ENCODE peak calls at places on chromosomes 16 and 17, in eight cellular contexts. X is ascending aorta; Q is CD8-positive, alpha-beta T cell; Z is RWPE2; P is HCT116; N is tibial nerve; M is stomach; S is fibroblast of lung. F is an unnamed sample.

GRCh38 chr16:23060458-23061320 is 88.6 kb downstream of the USP31 start:
- DNase-seq in X (peak; percentile 77), Q (peak; percentile 29), Z (no peak), P (peak; percentile 47), N (peak; percentile 79), M (peak; percentile 79), S (peak; percentile 59), F (peak; percentile 71)

GRCh38 chr17:45814622-45815606 is 29.8 kb upstream of the SPPL2C start:
- DNase-seq in X (no peak), Q (no peak), Z (no peak), P (no peak), N (no peak), M (no peak), S (no peak), F (peak; percentile 32)

GRCh38 chr17:21511368-21512195 is 135.4 kb downstream of the KCNJ12 start:
- DNase-seq in X (peak; percentile 91), Q (peak; percentile 52), Z (peak; percentile 82), P (peak; percentile 61), N (peak; percentile 67), M (peak; percentile 86), S (peak; percentile 77), F (peak; percentile 82)

GRCh38 chr17:34542700-34543336 is 36.6 kb upstream of the TMEM132E start:
- DNase-seq in X (no peak), Q (peak; percentile 47), Z (no peak), P (no peak), N (peak; percentile 66), M (peak; percentile 27), S (peak; percentile 4), F (peak; percentile 26)

GRCh38 chr17:81727324-81728031 is 15.4 kb downstream of the SLC25A10 start:
- DNase-seq in X (no peak), Q (no peak), Z (peak; percentile 59), P (no peak), N (no peak), M (peak; percentile 88), S (no peak), F (no peak)

GRCh38 chr17:20121359-20122235 is 112.4 kb downstream of the SPECC1 start:
- DNase-seq in X (peak; percentile 82), Q (peak; percentile 56), Z (no peak), P (peak; percentile 34), N (peak; percentile 73), M (peak; percentile 73), S (peak; percentile 46), F (peak; percentile 65)

GRCh38 chr16:14427371-14427948 is 202.6 kb downstream of the PARN start:
- DNase-seq in X (no peak), Q (no peak), Z (no peak), P (no peak), N (no peak), M (no peak), S (peak; percentile 81), F (no peak)

GRCh38 chr17:8940866-8941471 is 24.5 kb downstream of the PIK3R5 start:
- DNase-seq in X (no peak), Q (no peak), Z (no peak), P (no peak), N (no peak), M (no peak), S (no peak), F (no peak)

GRCh38 chr17:82858376-82859126 is 18.7 kb upstream of the ZNF750 start:
- DNase-seq in X (no peak), Q (no peak), Z (peak; percentile 58), P (no peak), N (no peak), M (no peak), S (no peak), F (peak; percentile 87)

GRCh38 chr17:17324616-17325015 is 21.4 kb downstream of the NT5M start:
- DNase-seq in X (no peak), Q (no peak), Z (no peak), P (no peak), N (no peak), M (no peak), S (no peak), F (no peak)

GRCh38 chr16:28166394-28167208 is 45.2 kb downstream of the XPO6 start:
- DNase-seq in X (no peak), Q (no peak), Z (no peak), P (peak; percentile 13), N (no peak), M (no peak), S (peak; percentile 68), F (no peak)

GRCh38 chr16:49280022-49280741 is 1.5 kb downstream of the CBLN1 start:
- DNase-seq in X (no peak), Q (no peak), Z (no peak), P (no peak), N (no peak), M (no peak), S (no peak), F (peak; percentile 26)

GRCh38 chr16:84585886-84586285 is 32.0 kb downstream of the COTL1 start:
- DNase-seq in X (no peak), Q (no peak), Z (no peak), P (peak; percentile 27), N (no peak), M (no peak), S (no peak), F (no peak)

GRCh38 chr17:79338142-79338541 is 263.5 kb downstream of the ENGASE start:
- DNase-seq in X (no peak), Q (no peak), Z (no peak), P (no peak), N (no peak), M (no peak), S (no peak), F (no peak)

GRCh38 chr16:48054881-48055601 is 100.8 kb downstream of the ABCC12 start:
- DNase-seq in X (no peak), Q (no peak), Z (no peak), P (peak; percentile 35), N (peak; percentile 50), M (peak; percentile 47), S (peak; percentile 64), F (peak; percentile 65)

GRCh38 chr16:86985656-86986030 is 331.5 kb downstream of the C16orf95 start:
- DNase-seq in X (no peak), Q (no peak), Z (peak; percentile 53), P (no peak), N (no peak), M (no peak), S (no peak), F (no peak)

GRCh38 chr16:84874983-84875382 is 55.2 kb downstream of the CRISPLD2 start:
- DNase-seq in X (no peak), Q (no peak), Z (no peak), P (no peak), N (no peak), M (no peak), S (no peak), F (no peak)

GRCh38 chr16:85563515-85564276 is 49.4 kb upstream of the GSE1 start:
- DNase-seq in X (peak; percentile 86), Q (no peak), Z (no peak), P (no peak), N (peak; percentile 67), M (peak; percentile 85), S (no peak), F (peak; percentile 87)

GRCh38 chr17:2087597-2088211 is 32.8 kb downstream of the HIC1 start:
- DNase-seq in X (peak; percentile 81), Q (no peak), Z (no peak), P (no peak), N (no peak), M (no peak), S (peak; percentile 63), F (no peak)

GRCh38 chr16:69435977-69436729 is 11.7 kb downstream of the CYB5B start:
- DNase-seq in X (no peak), Q (no peak), Z (no peak), P (no peak), N (no peak), M (peak; percentile 43), S (no peak), F (no peak)
- TF ChIP-seq CTCF in X (no peak), Q (no peak), Z (no peak), P (no peak), N (no peak), M (no peak), S (no peak), F (no peak)

DNA sequence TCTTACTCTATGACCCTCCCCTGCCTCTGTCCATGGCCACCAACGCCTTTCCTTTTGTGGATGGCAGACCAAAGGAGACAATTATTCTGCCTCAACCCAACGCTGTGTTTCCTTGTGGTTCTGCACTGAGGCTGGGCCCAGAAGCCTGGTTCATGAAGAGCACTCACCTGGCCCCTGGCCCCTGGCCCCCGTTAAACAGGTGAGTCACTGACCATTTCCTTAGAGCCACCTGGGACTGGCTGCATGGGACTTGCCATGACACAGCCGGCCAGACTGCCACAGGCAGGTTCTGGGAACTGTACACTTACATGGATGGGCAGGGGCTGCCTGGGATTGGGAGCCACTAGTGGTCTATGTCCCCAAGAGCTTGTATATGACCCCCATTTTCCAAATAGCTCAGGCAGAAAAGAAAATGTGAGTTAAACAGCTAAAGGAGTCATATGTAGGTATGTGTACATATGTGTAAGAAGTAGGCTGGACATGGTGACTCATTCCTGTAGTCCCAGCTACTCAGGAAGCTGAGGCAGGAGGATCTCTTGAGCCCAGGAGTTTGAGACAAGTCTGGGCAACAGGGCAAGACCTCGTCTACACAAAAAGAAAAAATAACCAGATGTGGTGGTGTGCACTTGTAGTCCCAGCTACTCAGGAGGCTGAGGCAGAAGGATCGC is 181.9 kb upstream of the CACNG5 start:
- DNase-seq in X (no peak), Q (no peak), Z (no peak), P (no peak), N (no peak), M (no peak), S (peak; percentile 53), F (no peak)
- H3K27ac ChIP-seq in X (no peak overlapping the region), Q (no peak overlapping the region), Z (peak overlapping the region; percentile 40), P (no peak overlapping the region), N (peak overlapping the region; percentile 24), M (no peak overlapping the region), S (no peak overlapping the region), F (no peak overlapping the region)

DNA sequence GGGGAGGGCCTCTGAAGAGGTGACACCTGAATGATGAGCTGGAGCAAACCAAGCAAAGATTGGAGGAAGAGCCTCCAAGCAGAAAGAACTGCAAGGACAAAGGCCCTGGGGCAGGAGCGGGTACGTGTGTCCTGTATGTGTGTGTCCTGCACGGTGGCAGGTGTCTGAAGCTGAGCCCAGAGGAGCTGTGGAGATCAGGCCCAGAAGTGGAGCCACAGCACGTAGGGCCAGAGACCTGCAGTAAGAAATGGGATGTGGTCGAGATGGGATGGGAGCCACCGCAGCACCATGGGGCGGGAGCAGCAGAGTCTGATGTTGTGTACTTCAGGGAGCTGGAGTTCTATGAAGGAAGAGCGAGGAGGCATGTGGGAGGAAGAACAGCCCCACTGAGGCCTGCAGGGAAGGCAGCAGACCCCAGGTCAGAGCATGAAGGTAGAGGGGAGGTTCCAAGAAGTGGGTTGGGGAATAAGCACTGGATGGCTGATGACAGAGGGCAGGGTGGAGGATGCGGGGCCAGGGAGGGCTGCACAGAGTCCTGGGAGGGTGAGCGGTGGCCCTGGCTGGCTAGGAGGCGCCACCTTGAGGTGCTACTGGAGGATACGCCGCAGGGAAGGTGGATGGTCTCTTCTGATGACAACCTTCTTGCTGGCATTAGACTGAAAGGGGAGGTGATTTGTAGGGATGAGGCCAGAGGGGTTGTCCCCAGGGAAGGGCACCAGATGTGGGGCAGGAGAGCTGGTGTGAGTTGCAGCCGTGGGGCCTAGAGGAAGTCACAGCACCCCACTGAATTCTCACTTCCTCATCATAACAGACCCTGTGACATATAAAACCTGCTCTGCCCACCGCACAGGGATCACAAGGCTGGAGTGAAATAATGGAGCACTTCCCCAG is 10.6 kb upstream of the CETP start:
- DNase-seq in X (no peak), Q (peak; percentile 46), Z (no peak), P (no peak), N (peak; percentile 41), M (peak; percentile 70), S (peak; percentile 32), F (peak; percentile 45)
- TF ChIP-seq CTCF in X (peak; percentile 24), Q (peak; percentile 61), Z (peak; percentile 45), P (peak; percentile 81), N (peak; percentile 30), M (peak; percentile 54), S (peak; percentile 77), F (no peak)

GRCh38 chr16:58127634-58128033 is 1.5 kb downstream of the CFAP20 start:
- DNase-seq in X (no peak), Q (no peak), Z (no peak), P (no peak), N (no peak), M (no peak), S (no peak), F (no peak)
- H3K27ac ChIP-seq in X (peak overlapping the region; percentile 47), Q (peak overlapping the region; percentile 91), Z (no peak overlapping the region), P (no peak overlapping the region), N (peak overlapping the region; percentile 98), M (no peak overlapping the region), S (peak overlapping the region; percentile 86), F (peak overlapping the region; percentile 10)